ENCODE peak calls at places on chromosomes 3 and 15, in seven cellular contexts. V is astrocyte of the spinal cord, D is HT1080, B is occipital lobe, S is HEK293T, U is heart left ventricle, N is thoracic aorta. I is an unnamed sample.

GRCh38 chr15:52220896-52221660 is 29.9 kb upstream of the GNB5 start:
- DNase-seq in N (no peak), V (no peak), B (no peak), S (no peak), D (no peak), U (no peak), I (no peak)

GRCh38 chr15:93031103-93031464 is 57.9 kb downstream of the RGMA start:
- DNase-seq in B (no peak), D (no peak), S (no peak), N (no peak), U (no peak), V (no peak), I (no peak)

GRCh38 chr15:90895571-90896117 is 7.5 kb upstream of the MAN2A2 start:
- DNase-seq in U (peak), V (no peak), S (peak), B (peak), D (no peak), N (no peak), I (peak)

GRCh38 chr3:19645093-19645492 is 288.9 kb downstream of the EFHB start:
- DNase-seq in D (peak), N (no peak), U (no peak), S (no peak), V (peak), B (no peak), I (no peak)

GRCh38 chr3:40680685-40681657 is 156.2 kb downstream of the ZNF621 start:
- DNase-seq in U (no peak), D (no peak), N (no peak), B (no peak), S (no peak), V (no peak), I (no peak)

GRCh38 chr3:77456881-77457280 is 417.0 kb downstream of the ROBO2 start:
- DNase-seq in N (no peak), S (no peak), U (no peak), D (no peak), B (no peak), V (no peak), I (no peak)

GRCh38 chr3:65149877-65150276 is 462.1 kb upstream of the ADAMTS9 start:
- DNase-seq in U (no peak), S (no peak), N (no peak), V (no peak), D (no peak), B (no peak), I (no peak)

GRCh38 chr3:82000773-82001172 is 239.3 kb upstream of the GBE1 start:
- DNase-seq in S (no peak), V (peak), B (no peak), N (no peak), D (no peak), U (no peak), I (no peak)

GRCh38 chr3:190616627-190617026 is 102.7 kb downstream of the IL1RAP start:
- DNase-seq in U (no peak), B (no peak), V (no peak), S (no peak), N (no peak), D (no peak), I (no peak)

GRCh38 chr3:146308222-146308621 is 57.3 kb upstream of the PLSCR4 start:
- DNase-seq in D (peak), N (no peak), V (peak), S (no peak), U (no peak), B (no peak), I (no peak)

GRCh38 chr3:20739814-20740213 is 553.8 kb upstream of the SGO1 start:
- DNase-seq in V (no peak), D (no peak), N (no peak), B (no peak), U (no peak), S (no peak), I (no peak)